ENCODE peak calls at places on chromosomes 6 and 20, in four cellular contexts. B is neural progenitor cell, R is AG10803, Y is heart left ventricle. J is an unnamed sample.

GRCh38 chr6:70864404-70864803 is 92.5 kb downstream of the B3GAT2 start:
- DNase-seq in B (peak), R (no peak), Y (no peak), J (no peak)

GRCh38 chr6:157606516-157606915 is 216.5 kb upstream of the SNX9 start:
- DNase-seq in R (no peak), B (no peak), Y (no peak), J (no peak)

GRCh38 chr6:165876568-165876967 is 213.5 kb upstream of the PDE10A start:
- DNase-seq in Y (no peak), B (no peak), R (peak), J (peak)

GRCh38 chr6:148317739-148318138 is 24.9 kb upstream of the SASH1 start:
- DNase-seq in B (no peak), R (no peak), Y (no peak), J (no peak)

GRCh38 chr6:163416640-163417253 is 2.2 kb downstream of the QKI start:
- DNase-seq in Y (no peak), R (peak), B (peak), J (peak)

GRCh38 chr6:158707826-158708225 is 58.0 kb downstream of the SYTL3 start:
- DNase-seq in Y (no peak), B (no peak), R (no peak), J (peak)

GRCh38 chr6:166435574-166435973 is 52.8 kb upstream of the MPC1 start:
- DNase-seq in Y (no peak), B (no peak), R (peak), J (no peak)

GRCh38 chr6:35719830-35720733 is 16.8 kb upstream of the ARMC12 start:
- DNase-seq in B (peak), Y (peak), R (no peak), J (peak)

GRCh38 chr6:24140572-24140971 is 14.6 kb downstream of the NRSN1 start:
- DNase-seq in B (no peak), R (no peak), Y (peak), J (no peak)

GRCh38 chr6:53325785-53326184 is 23.0 kb downstream of the ELOVL5 start:
- DNase-seq in R (peak), B (no peak), Y (no peak), J (no peak)

GRCh38 chr20:52230406-52230805 is 38.8 kb upstream of the ZFP64 start:
- DNase-seq in R (peak), B (no peak), Y (no peak), J (peak)

GRCh38 chr20:46040902-46041535 is 12.0 kb downstream of the SLC12A5 start:
- DNase-seq in R (no peak), Y (no peak), B (peak), J (peak)

GRCh38 chr6:100484474-100484873 is 19.8 kb upstream of the SIM1 start:
- DNase-seq in Y (no peak), B (no peak), R (no peak), J (no peak)

GRCh38 chr6:62285612-62286469 is at the start of gene KHDRBS2:
- DNase-seq in R (no peak), Y (peak), B (peak), J (no peak)

GRCh38 chr20:53030061-53030460 is 57.9 kb downstream of the TSHZ2 start:
- DNase-seq in R (no peak), B (no peak), Y (no peak), J (no peak)

GRCh38 chr6:144248003-144248402 is 37.1 kb upstream of the UTRN start:
- DNase-seq in Y (no peak), R (no peak), B (no peak), J (no peak)

GRCh38 chr6:5261545-5262109 is 314 bp downstream of the FARS2 start:
- DNase-seq in B (no peak), Y (no peak), R (no peak), J (no peak)

GRCh38 chr6:79313254-79313653 is 78.8 kb upstream of the HMGN3 start:
- DNase-seq in Y (no peak), R (no peak), B (no peak), J (no peak)

DNA sequence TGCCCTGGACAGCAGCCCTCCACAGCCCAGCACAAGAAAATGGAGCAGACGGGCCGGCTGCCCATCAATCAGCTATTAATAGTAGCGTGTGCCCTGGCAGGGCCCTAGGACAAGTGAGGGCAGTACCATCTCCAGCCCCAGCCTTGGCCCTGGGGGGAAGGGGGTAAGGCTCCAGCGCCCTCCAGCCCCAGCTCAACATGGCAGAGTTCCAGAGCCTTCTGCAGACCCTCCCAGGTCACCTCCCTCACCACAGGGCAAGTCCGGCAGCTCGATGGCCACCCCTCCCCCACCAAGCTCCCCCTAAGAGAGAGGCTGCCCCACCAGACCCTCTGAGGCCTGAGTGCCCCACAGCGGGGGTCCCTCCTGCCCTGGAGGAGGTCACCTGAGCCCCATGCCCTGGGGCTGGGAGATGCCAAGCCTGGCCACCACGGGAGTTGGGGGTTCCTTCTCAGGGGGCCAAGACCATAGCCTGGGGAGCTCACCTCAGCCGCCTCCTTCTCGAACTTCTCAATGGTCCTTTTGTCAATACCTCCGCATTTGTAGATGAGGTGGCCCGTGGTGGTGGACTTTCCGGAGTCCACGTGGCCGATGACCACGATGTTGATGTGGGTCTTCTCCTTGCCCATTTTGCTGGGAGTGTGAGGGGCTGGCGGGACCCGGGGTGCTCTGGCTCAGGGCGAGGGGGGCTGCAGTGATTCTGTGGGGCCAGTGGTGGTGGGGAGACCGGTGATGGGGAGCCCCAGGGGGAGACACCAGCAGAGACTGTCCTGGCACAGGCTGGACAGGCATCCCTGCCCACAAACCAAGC is 1.5 kb downstream of the EEF1A2 start:
- DNase-seq in Y (peak), B (no peak), R (no peak), J (no peak)
- H3K4me3 ChIP-seq in Y (peak), B (no peak), R (no peak), J (no peak)

GRCh38 chr6:128882560-128882959 is 378 bp upstream of the LAMA2 start:
- DNase-seq in Y (peak), R (peak), B (peak), J (no peak)
- H3K4me3 ChIP-seq in Y (peak), R (peak), B (peak), J (peak)

GRCh38 chr6:161374971-161375873 is 101.4 kb upstream of the AGPAT4 start:
- DNase-seq in R (peak), B (peak), Y (peak), J (peak)
- H3K4me3 ChIP-seq in R (no peak), B (no peak), Y (no peak), J (peak)

GRCh38 chr20:20367681-20368413 is at the start of gene INSM1:
- DNase-seq in R (no peak), Y (no peak), B (peak), J (no peak)

GRCh38 chr20:20370087-20370575 is 2.2 kb downstream of the INSM1 start:
- DNase-seq in R (no peak), Y (no peak), B (no peak), J (no peak)

GRCh38 chr20:20368414-20369352 is 779 bp downstream of the INSM1 start:
- DNase-seq in B (peak), R (no peak), Y (no peak), J (no peak)

GRCh38 chr20:20371133-20371532 is 3.2 kb downstream of the INSM1 start:
- DNase-seq in Y (no peak), B (peak), R (no peak), J (no peak)

DNA sequence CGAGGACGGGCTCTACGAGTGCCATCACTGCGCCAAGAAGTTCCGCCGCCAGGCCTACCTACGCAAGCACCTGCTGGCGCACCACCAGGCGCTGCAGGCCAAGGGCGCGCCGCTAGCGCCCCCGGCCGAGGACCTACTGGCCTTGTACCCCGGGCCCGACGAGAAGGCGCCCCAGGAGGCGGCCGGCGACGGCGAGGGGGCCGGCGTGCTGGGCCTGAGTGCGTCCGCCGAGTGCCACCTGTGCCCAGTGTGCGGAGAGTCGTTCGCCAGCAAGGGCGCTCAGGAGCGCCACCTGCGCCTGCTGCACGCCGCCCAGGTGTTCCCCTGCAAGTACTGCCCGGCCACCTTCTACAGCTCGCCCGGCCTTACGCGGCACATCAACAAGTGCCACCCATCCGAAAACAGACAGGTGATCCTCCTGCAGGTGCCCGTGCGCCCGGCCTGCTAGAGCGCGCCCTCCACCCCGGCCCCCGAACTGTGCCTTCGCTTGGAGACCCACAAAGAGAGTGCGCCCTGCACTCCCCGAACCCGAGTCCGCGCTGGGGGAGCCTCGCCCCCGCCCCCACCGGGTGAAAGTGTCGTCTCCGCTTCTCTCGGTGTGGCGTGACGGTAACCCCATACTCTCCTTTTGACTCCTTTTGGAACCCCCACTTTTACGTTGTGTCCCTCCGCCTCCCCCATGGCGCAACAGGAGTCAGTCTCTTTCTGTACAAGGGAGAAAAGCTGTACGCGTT is 1.6 kb downstream of the INSM1 start:
- DNase-seq in B (peak), R (no peak), Y (no peak), J (no peak)
- H3K4me3 ChIP-seq in B (peak), R (no peak), Y (peak), J (no peak)

GRCh38 chr6:16596890-16597331 is 164.3 kb downstream of the ATXN1 start:
- DNase-seq in Y (no peak), R (no peak), B (no peak), J (no peak)

GRCh38 chr6:16595514-16595913 is 165.7 kb downstream of the ATXN1 start:
- DNase-seq in B (no peak), Y (no peak), R (no peak), J (no peak)

GRCh38 chr6:16592550-16592892 is 168.7 kb downstream of the ATXN1 start:
- DNase-seq in R (no peak), Y (no peak), B (no peak), J (no peak)

GRCh38 chr6:16594849-16595248 is 166.4 kb downstream of the ATXN1 start:
- DNase-seq in B (no peak), R (no peak), Y (no peak), J (no peak)

DNA sequence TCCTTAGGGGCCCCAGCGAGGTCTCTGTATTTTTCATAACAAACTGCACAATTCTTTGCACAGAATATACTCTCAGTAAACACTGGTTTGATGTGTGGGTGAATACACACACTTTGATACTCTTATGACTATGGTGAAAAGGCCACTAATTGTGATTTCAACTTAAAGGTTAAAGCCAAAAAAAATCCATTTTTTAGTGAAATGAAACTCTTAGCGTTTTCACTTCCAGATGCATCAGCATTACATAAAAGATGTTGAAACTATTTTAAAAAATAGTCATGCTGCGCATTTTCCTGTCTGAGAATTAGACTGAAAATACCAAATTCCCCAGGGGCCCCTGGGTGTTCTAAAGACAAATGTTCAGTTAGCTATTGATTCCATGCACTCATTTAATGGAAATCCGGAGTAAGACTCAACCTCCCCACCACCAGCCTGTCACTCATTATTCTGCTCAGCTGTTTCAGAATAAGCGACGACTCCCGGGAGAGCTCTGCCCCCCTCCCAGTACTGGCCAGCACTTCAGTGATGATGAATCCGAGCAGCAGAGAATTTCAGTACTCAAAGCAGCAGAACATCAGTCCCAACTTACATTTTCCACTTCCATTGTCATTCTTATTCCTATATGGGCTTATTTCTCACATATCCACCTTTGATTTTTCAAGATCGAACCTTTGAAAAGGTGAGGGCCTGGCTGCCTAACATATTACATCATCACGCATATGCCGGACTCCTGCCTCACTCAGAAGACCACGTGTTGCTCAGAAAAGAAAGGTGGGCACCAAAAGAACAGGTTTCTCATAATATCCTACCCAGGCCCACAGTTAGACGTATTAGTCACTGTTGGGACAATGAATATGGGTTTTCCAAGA is 169.3 kb downstream of the ATXN1 start:
- DNase-seq in R (peak), B (no peak), Y (no peak), J (no peak)
- H3K4me3 ChIP-seq in R (no peak), B (no peak), Y (no peak), J (no peak)

GRCh38 chr20:31595380-31595653 is 9.8 kb upstream of the ID1 start:
- DNase-seq in R (no peak), Y (no peak), B (no peak), J (no peak)
- H3K4me3 ChIP-seq in R (no peak), Y (no peak), B (no peak), J (no peak)

GRCh38 chr6:3357669-3358068 is 98.9 kb downstream of the PSMG4 start:
- DNase-seq in B (no peak), Y (no peak), R (no peak), J (no peak)
- H3K4me3 ChIP-seq in B (no peak), Y (no peak), R (no peak), J (no peak)

DNA sequence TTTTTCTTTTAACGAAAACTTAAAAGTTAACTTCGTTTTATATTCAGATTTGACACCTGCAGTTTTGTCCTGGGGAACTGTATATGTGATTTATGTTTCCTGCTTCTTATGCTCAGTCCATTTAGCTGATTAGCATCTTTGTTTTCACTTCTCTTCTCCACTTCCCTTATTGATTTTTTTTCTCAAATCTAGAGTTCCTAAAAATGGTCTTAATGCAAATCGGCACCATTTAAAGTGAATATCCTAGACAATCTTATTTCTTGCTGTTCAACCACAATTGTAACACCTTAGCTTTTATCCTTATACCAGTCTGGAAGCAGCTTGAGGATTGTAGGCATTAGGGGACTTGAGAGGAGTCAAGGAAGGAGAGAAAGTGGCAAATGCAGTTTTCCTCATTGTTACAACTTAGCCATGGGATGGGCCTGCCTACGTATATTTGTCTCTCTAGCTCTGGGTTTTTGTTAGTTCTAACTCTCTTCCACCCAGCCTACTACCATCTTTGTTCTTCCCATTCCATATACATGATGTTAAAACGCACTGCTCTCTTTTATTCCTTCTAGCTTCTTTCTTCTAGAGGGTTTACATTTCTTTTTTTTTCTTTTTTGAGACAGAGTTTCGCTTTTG is 8.5 kb downstream of the QRSL1 start:
- DNase-seq in B (no peak), R (no peak), Y (no peak), J (no peak)
- H3K4me3 ChIP-seq in B (no peak), R (no peak), Y (no peak), J (no peak)

DNA sequence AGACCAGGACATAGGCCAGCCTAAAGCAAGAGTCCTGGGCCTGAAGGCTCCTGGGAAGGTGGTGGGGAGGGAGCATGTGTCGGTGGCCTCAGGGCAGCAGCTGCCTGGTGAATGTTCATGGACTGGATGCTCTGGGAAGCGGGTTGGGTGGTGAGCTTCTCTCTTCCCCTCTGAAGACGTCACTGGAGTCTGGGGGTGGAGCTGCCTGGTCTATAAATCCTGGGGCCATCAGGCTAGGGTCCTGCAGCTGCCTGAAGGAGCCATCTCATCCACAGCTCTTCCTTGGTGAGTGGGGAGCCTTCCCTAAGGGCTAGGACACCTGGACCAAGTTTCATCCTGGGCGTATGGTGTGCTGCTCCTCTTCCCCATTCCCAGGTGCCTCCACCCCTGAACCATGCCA is at the start of gene GNRH2:
- DNase-seq in B (no peak), Y (no peak), R (no peak), J (no peak)
- H3K4me3 ChIP-seq in B (no peak), Y (no peak), R (no peak), J (no peak)

GRCh38 chr6:151164383-151164782 is 75.4 kb upstream of the AKAP12 start:
- DNase-seq in Y (no peak), R (no peak), B (no peak), J (no peak)

GRCh38 chr6:151160869-151161268 is 78.9 kb upstream of the AKAP12 start:
- DNase-seq in B (no peak), R (no peak), Y (no peak), J (no peak)

GRCh38 chr6:151167034-151167433 is 72.7 kb upstream of the AKAP12 start:
- DNase-seq in Y (no peak), R (no peak), B (no peak), J (no peak)

DNA sequence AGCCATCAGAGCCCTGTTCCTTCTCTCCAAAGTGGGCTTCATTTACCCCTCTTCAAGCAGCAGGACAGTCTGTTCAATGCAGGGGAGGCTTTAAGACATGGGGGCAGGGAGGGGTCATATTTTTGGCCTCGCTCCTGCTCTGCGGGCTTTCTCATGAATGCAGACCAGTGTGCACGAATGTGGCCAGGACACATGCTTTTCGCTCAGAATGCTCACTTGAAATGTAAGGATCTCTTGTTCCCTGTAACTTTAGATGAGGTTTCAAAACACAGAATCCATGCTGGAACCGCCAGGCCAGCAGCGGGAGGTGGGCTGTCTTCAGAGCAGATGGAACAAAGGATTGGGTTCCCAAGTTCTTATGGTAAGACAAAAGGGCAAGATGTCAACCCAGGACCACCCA is 78.4 kb upstream of the AKAP12 start:
- DNase-seq in Y (no peak), R (no peak), B (no peak), J (peak)
- H3K4me3 ChIP-seq in Y (no peak), R (no peak), B (no peak), J (no peak)